ENCODE peak calls at places on chromosomes 12 and 14, in four cellular contexts. Q is A549, E is K562, C is GM12878. W is an unnamed sample.

GRCh38 chr14:59631237-59631636 is 54.6 kb upstream of the CCDC175 start:
- DNase-seq in C (no peak), E (peak), Q (peak), W (no peak)

GRCh38 chr14:39266589-39266870 is 32.8 kb downstream of the MIA2 start:
- DNase-seq in C (no peak), Q (peak), E (peak), W (peak)

GRCh38 chr12:120470150-120470817 is 736 bp upstream of the SRSF9 start:
- DNase-seq in C (no peak), E (no peak), Q (peak), W (peak)

GRCh38 chr12:108483213-108483920 is 31.7 kb upstream of the FICD start:
- DNase-seq in E (no peak), C (no peak), Q (no peak), W (no peak)

GRCh38 chr14:45198551-45198950 is 54.5 kb downstream of the MIS18BP1 start:
- DNase-seq in Q (no peak), E (no peak), C (no peak), W (peak)

GRCh38 chr14:49858383-49858782 is 5.8 kb upstream of the NEMF start:
- DNase-seq in Q (no peak), C (no peak), E (no peak), W (no peak)

GRCh38 chr12:121581681-121582439 is 1.0 kb upstream of the KDM2B start:
- DNase-seq in E (peak), Q (no peak), C (no peak), W (peak)

GRCh38 chr12:109264095-109264942 is 44.8 kb downstream of the FOXN4 start:
- DNase-seq in Q (peak), C (no peak), E (peak), W (peak)

GRCh38 chr14:77615231-77616132 is 955 bp downstream of the SPTLC2 start:
- DNase-seq in Q (no peak), E (no peak), C (no peak), W (peak)

GRCh38 chr14:68463705-68464104 is 329.2 kb downstream of the ZFP36L1 start:
- DNase-seq in E (no peak), Q (peak), C (no peak), W (no peak)

GRCh38 chr14:75084513-75084912 is 15.1 kb downstream of the ZC2HC1C start:
- DNase-seq in E (no peak), Q (no peak), C (no peak), W (no peak)

GRCh38 chr12:114982760-114983159 is 298.8 kb upstream of the TBX3 start:
- DNase-seq in Q (peak), E (peak), C (no peak), W (no peak)

GRCh38 chr12:32522322-32523221 is 123.2 kb downstream of the FGD4 start:
- DNase-seq in E (no peak), C (peak), Q (no peak), W (no peak)

GRCh38 chr12:55932546-55932919 is 1.6 kb downstream of the DGKA start:
- DNase-seq in C (no peak), E (no peak), Q (peak), W (peak)

GRCh38 chr14:45610303-45610702 is 357.3 kb upstream of the MIS18BP1 start:
- DNase-seq in C (no peak), E (no peak), Q (peak), W (no peak)

GRCh38 chr12:6333566-6333965 is 8.3 kb downstream of the TNFRSF1A start:
- DNase-seq in C (no peak), Q (no peak), E (no peak), W (peak)

GRCh38 chr12:15629108-15629507 is 160.1 kb downstream of the EPS8 start:
- DNase-seq in E (no peak), Q (peak), C (peak), W (peak)

GRCh38 chr12:10720974-10721565 is 2.1 kb downstream of the YBX3 start:
- DNase-seq in C (no peak), Q (no peak), E (no peak), W (no peak)

GRCh38 chr14:20799955-20800544 is 2.6 kb downstream of the RNASE1 start:
- DNase-seq in E (peak), C (no peak), Q (no peak), W (no peak)

GRCh38 chr14:49893309-49894213 is 679 bp downstream of the ARF6 start:
- DNase-seq in C (no peak), E (peak), Q (peak), W (no peak)

GRCh38 chr14:101481557-101481956 is 79.7 kb upstream of the DIO3 start:
- DNase-seq in E (no peak), Q (no peak), C (no peak), W (no peak)

GRCh38 chr14:24181251-24182077 is 7.2 kb downstream of the IPO4 start:
- DNase-seq in E (no peak), C (no peak), Q (no peak), W (no peak)

GRCh38 chr14:24179294-24179960 is 7.5 kb downstream of the REC8 start:
- DNase-seq in C (no peak), E (no peak), Q (no peak), W (no peak)

GRCh38 chr14:24178399-24179178 is 6.7 kb downstream of the REC8 start:
- DNase-seq in E (no peak), Q (no peak), C (no peak), W (no peak)

GRCh38 chr14:24182110-24182882 is 6.3 kb downstream of the IPO4 start:
- DNase-seq in E (no peak), C (no peak), Q (no peak), W (no peak)

GRCh38 chr14:24179961-24180726 is 8.3 kb downstream of the REC8 start:
- DNase-seq in C (no peak), E (no peak), Q (no peak), W (peak)
- TF ChIP-seq RCOR1 in C (no peak), E (no peak), Q (no peak), W (no peak)

GRCh38 chr14:91062600-91062999 is 2.2 kb upstream of the RPS6KA5 start:
- DNase-seq in C (no peak), Q (no peak), E (no peak), W (no peak)
- TF ChIP-seq RCOR1 in C (no peak), Q (no peak), E (no peak), W (no peak)

GRCh38 chr14:85578925-85579324 is 49.0 kb downstream of the FLRT2 start:
- DNase-seq in E (no peak), C (no peak), Q (no peak), W (no peak)

GRCh38 chr14:85575617-85575898 is 45.6 kb downstream of the FLRT2 start:
- DNase-seq in Q (no peak), C (no peak), E (no peak), W (no peak)

GRCh38 chr14:85577542-85578140 is 47.7 kb downstream of the FLRT2 start:
- DNase-seq in C (no peak), E (no peak), Q (no peak), W (no peak)

GRCh38 chr14:85576161-85576560 is 46.2 kb downstream of the FLRT2 start:
- DNase-seq in Q (no peak), E (no peak), C (no peak), W (peak)

GRCh38 chr14:85576848-85577541 is 47.1 kb downstream of the FLRT2 start:
- DNase-seq in E (no peak), C (no peak), Q (no peak), W (peak)
- TF ChIP-seq RCOR1 in E (no peak), C (no peak), Q (no peak), W (no peak)

DNA sequence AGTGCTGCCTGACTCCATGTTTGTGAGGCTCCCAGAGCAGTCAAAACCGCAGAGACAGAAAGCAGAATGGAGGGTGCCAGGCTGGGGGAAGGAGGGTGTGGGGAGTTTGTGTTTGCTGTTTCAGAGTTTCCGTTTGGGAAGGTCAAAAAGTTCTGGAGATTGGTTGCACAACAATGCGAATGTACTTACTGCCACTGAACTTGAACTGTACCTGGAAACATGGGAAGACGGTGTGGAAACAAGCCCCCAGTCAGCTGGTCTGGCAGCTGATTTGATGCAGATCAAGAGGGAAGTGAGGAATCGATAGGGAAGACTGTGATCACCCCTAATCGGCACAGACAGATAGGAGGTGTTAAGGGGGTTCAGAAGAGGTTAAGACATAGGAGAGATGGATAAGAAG is 35.3 kb upstream of the INF2 start:
- DNase-seq in E (no peak), C (no peak), Q (no peak), W (no peak)
- TF ChIP-seq RCOR1 in E (no peak), C (no peak), Q (no peak), W (no peak)

GRCh38 chr14:22685467-22685866 is 41.3 kb upstream of the OR6J1 start:
- DNase-seq in C (no peak), E (no peak), Q (no peak), W (no peak)
- TF ChIP-seq RCOR1 in C (no peak), E (no peak), Q (no peak), W (no peak)

DNA sequence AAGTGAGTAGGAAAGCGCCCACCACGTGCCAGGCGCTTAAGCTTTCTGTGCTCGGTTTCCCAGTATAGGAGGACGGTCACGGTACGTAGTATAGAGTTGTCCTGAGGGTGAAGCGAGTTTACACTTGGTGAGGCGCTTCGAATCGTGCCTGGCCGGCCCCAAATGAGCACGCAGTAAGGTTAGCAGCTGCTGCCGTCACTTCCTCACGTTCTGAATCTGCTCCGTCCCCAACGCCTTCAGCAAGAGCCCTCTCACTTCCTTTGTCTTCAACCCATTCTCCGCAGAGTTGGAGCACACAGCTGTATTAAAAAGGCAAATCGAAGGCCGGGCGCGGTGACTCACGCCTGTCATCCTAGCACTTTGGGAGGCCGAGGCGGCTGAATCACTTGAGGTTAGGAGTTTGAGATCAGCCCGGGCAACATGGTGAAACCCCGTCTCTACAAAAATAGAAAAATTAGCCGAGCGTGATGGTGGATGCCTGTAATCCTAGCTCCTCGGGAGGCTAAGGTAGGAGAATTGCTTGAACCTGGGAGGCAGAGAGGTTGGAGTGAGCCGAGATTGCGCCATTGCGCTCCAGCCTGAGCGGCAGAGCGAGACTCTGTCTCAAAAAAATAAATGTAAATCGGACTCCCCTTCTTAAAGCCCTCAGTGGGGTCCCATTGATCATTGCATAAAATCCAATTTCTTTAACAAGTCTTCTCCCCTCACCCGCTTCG is 725 bp downstream of the TDP1 start:
- DNase-seq in Q (peak), C (peak), E (no peak), W (peak)
- TF ChIP-seq RCOR1 in Q (no peak), C (no peak), E (no peak), W (peak)

GRCh38 chr12:116057356-116057755 is 220.1 kb downstream of the MED13L start:
- DNase-seq in E (no peak), C (no peak), Q (no peak), W (peak)

GRCh38 chr12:116053479-116054195 is 223.9 kb downstream of the MED13L start:
- DNase-seq in C (no peak), E (no peak), Q (peak), W (peak)

GRCh38 chr12:116055895-116056607 is 221.4 kb downstream of the MED13L start:
- DNase-seq in C (no peak), E (no peak), Q (no peak), W (no peak)

GRCh38 chr12:116050266-116050665 is 227.2 kb downstream of the MED13L start:
- DNase-seq in C (no peak), Q (no peak), E (no peak), W (no peak)

DNA sequence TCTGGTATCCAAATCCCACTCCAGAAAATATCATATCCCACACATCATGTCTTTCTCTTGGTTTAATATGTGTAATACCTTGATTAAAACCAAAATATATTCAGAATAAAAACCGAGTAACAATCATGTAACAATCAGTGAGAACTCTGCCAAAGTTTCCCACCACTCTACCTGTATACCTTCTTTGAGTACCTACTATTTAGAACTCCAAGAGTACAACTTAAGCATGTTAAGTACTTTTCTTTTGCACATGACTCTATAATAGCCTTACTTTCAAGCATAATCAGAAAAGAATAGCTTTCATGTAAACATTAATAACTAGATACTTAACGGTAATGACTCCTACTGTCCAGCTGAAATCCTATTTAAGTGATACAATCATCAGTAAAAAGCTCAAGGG is 223.2 kb downstream of the MED13L start:
- DNase-seq in C (no peak), Q (no peak), E (no peak), W (no peak)
- TF ChIP-seq RCOR1 in C (no peak), Q (no peak), E (no peak), W (no peak)

DNA sequence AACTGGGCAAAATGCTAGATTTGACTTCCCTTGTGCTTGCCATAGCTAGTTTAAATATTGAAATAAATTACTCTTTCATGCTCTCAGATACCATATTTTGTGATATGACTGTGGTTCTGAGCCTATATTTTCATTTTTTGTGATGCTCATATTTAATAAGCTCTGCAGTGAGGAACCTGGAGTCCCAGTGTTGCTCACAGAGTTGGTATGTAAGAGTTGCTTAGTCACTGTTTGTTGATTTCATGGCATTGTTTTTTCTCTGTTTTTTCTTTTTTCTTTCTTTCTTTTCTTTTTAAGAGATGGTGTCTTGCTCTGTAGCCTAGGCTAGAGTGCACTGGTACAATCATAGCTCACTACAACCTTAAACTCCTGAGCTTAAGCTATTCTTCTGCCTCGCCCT is 750.5 kb upstream of the TMEM132C start:
- DNase-seq in Q (no peak), C (no peak), E (no peak), W (peak)
- TF ChIP-seq RCOR1 in Q (no peak), C (no peak), E (no peak), W (no peak)

W was measured in IMR-90.